ENCODE peak calls at places on chromosomes 13 and 19, in four cellular contexts. Z is SK-N-SH, I is PC-3, U is PC-9. D is an unnamed sample. For H3K9me2, the result is how much of the 10 kb centered on the place peaks cover.

GRCh38 chr13:114263590-114263989 is 17.8 kb upstream of the UPF3A start:
- DNase-seq in Z (no peak), I (no peak), U (no peak), D (peak)

GRCh38 chr19:10812902-10813404 is 23.1 kb downstream of the TMED1 start:
- DNase-seq in Z (no peak), I (peak), U (peak), D (no peak)

GRCh38 chr19:28387507-28387906 is 825.4 kb downstream of the UQCRFS1 start:
- DNase-seq in Z (no peak), I (no peak), U (no peak), D (no peak)

GRCh38 chr13:28579334-28579733 is 79.6 kb upstream of the POMP start:
- DNase-seq in Z (no peak), I (no peak), U (no peak), D (no peak)

GRCh38 chr19:17610384-17610783 is 54.9 kb downstream of the COLGALT1 start:
- DNase-seq in Z (peak), I (no peak), U (no peak), D (peak)

GRCh38 chr19:9381367-9381785 is 18.6 kb downstream of the ZNF177 start:
- DNase-seq in Z (no peak), I (no peak), U (no peak), D (no peak)

GRCh38 chr13:98581971-98582702 is 5.2 kb upstream of the STK24 start:
- DNase-seq in Z (no peak), I (peak), U (no peak), D (no peak)

GRCh38 chr13:82147526-82147925 is 1734.7 kb downstream of the SLITRK1 start:
- DNase-seq in Z (no peak), I (no peak), U (no peak), D (no peak)

GRCh38 chr19:18408053-18408476 is 10.6 kb upstream of the LRRC25 start:
- DNase-seq in Z (peak), I (peak), U (peak), D (peak)

GRCh38 chr19:45423589-45424190 is at the start of gene ERCC1:
- DNase-seq in Z (peak), I (peak), U (peak), D (peak)

GRCh38 chr13:100535401-100536135 is 53.0 kb downstream of the GGACT start:
- DNase-seq in Z (no peak), I (no peak), U (no peak), D (no peak)

GRCh38 chr13:109761695-109762094 is 24.7 kb downstream of the IRS2 start:
- DNase-seq in Z (no peak), I (no peak), U (no peak), D (no peak)

GRCh38 chr13:109764045-109764444 is 22.3 kb downstream of the IRS2 start:
- DNase-seq in Z (no peak), I (no peak), U (no peak), D (no peak)

GRCh38 chr13:109767023-109767422 is 19.4 kb downstream of the IRS2 start:
- DNase-seq in Z (no peak), I (no peak), U (no peak), D (no peak)

GRCh38 chr13:109762791-109763190 is 23.6 kb downstream of the IRS2 start:
- DNase-seq in Z (no peak), I (no peak), U (no peak), D (no peak)

GRCh38 chr13:109764474-109765292 is 21.7 kb downstream of the IRS2 start:
- DNase-seq in Z (peak), I (no peak), U (no peak), D (no peak)
- TF ChIP-seq CTCF in Z (peak), I (peak), U (no peak), D (no peak)

GRCh38 chr13:35879111-35879510 is 252.1 kb downstream of the DCLK1 start:
- DNase-seq in Z (no peak), I (no peak), U (no peak), D (no peak)
- H3K9me2 ChIP-seq in Z (under half), I (under half), U (under half), D (under half)

DNA sequence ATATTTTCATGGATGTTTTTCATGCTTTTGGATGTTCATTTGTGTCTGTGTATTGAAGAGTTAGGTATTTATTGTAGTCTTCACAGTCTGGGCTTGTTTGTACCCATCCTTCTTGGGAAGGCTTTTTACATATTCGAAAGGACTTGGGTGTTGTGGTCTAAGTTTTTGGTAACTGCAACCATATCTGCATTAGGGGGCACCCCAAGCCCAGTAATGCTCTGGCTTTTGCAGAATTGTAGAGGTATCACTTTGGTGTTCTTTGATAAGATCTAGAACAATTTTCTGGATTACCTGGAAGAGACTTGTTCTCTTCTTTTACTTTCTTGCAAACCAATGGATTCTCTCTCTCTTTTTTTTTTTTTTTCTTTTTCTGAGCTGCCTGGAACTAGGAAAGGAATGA is 581.3 kb downstream of the DACH1 start:
- DNase-seq in Z (no peak), I (no peak), U (no peak), D (no peak)
- TF ChIP-seq CTCF in Z (peak), I (no peak), U (no peak), D (no peak)

GRCh38 chr13:89695343-89696257 is 1651.9 kb upstream of the MIR17HG start:
- DNase-seq in Z (peak), I (peak), U (peak), D (peak)
- H3K9me2 ChIP-seq in Z (under half), I (under half), U (under half), D (under half)

DNA sequence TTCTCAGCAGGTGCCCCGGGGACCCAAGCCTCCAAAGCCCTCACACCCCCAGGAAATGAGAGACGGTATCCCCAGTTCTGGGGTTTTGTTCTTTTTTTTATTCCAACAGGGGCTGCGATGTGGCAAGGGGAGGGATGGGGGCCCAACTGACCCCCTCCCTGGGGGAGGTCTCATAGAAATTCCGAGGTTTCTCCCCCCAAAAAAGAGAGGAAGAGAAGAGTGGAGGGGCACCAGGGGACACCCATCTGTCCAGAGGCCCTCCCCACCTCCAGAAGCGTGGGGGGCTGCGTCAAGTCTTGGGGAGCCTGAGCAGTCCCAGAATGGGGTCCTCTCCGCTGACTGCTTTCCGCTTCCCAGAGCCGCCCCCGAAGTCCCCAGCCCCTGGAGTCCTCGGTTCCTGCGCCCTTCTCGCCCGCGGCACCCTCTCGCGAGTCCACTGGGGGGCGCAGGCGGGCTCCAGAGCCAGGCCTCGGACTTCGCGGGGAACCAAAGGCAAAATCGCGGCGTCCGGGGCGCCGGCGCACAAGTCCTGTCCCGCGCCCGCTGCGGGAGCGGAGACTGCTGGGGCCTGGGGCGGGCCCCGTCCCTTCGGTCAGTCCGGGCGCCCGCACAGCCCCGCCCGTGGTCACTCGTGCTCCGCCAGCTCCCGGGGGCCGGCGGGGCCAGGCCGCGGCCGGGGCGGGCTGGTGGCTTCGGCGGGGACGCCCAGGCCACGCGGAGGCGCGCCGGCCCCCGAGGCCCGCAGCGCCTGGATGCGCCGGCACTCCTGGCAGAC is 4.4 kb upstream of the ATP1A3 start:
- DNase-seq in Z (peak), I (peak), U (peak), D (peak)
- TF ChIP-seq CTCF in Z (peak), I (peak), U (peak), D (peak)

GRCh38 chr19:31408460-31409124 is 59.4 kb upstream of the TSHZ3 start:
- DNase-seq in Z (no peak), I (peak), U (no peak), D (no peak)
- H3K9me2 ChIP-seq in Z (under half), I (under half), U (under half), D (under half)

DNA sequence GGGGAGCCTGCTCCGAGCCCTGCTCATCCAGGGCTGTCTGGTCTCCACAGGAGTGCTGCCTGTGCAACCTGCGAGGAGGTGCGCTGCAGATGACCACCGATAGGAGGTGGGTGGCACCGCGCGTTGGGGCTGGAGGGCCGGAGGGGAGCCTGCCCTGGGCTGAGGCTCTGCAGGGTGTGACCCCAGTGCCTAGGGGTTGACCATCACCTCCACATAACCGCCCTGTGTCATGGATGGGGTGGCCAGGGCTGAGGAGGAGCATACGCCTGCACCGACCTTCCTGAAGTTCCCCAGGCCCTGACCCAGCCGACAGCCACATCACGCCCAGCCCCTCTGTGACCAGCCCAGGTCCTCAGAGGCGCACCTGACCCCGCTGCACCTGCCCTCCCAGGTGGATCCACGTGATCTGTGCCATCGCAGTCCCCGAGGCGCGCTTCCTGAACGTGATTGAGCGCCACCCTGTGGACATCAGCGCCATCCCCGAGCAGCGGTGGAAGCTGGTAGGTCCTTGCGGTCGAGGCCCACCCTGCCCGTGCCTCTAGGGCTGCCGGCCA is 168.7 kb downstream of the KDM4B start:
- DNase-seq in Z (peak), I (no peak), U (no peak), D (no peak)
- TF ChIP-seq CTCF in Z (peak), I (peak), U (no peak), D (peak)

D was measured in OCI-LY7.